ENCODE peak calls at places on chromosomes 2 and 18, in five cellular contexts. One of them, this sample, is unnamed. For H3K4me1, the result is how much of the 10 kb centered on the place peaks cover.

GRCh38 chr2:105104208-105104731 is 66.4 kb downstream of the MRPS9 start:
- DNase-seq in neural progenitor cell: no peak
- DNase-seq in tibial nerve: no peak
- DNase-seq in HCT116: no peak
- DNase-seq in suprapubic skin: no peak
- DNase-seq in this sample: no peak

GRCh38 chr18:49081511-49082146 is 130.9 kb upstream of the SMAD7 start:
- DNase-seq in HCT116: no peak
- DNase-seq in neural progenitor cell: no peak
- DNase-seq in tibial nerve: no peak
- DNase-seq in suprapubic skin: no peak
- DNase-seq in this sample: no peak

GRCh38 chr18:2431836-2432235 is 139.5 kb downstream of the METTL4 start:
- DNase-seq in neural progenitor cell: no peak
- DNase-seq in tibial nerve: no peak
- DNase-seq in HCT116: no peak
- DNase-seq in suprapubic skin: no peak
- DNase-seq in this sample: no peak

GRCh38 chr18:59899298-59900221 is at the start of gene PMAIP1:
- DNase-seq in suprapubic skin: peak
- DNase-seq in tibial nerve: peak
- DNase-seq in neural progenitor cell: peak
- DNase-seq in HCT116: peak
- DNase-seq in this sample: no peak

GRCh38 chr18:23422751-23423418 is 30.2 kb upstream of the RIOK3 start:
- DNase-seq in neural progenitor cell: no peak
- DNase-seq in tibial nerve: no peak
- DNase-seq in HCT116: peak
- DNase-seq in suprapubic skin: no peak
- DNase-seq in this sample: no peak

GRCh38 chr18:32730620-32731021 is 42.2 kb downstream of the KLHL14 start:
- DNase-seq in tibial nerve: no peak
- DNase-seq in suprapubic skin: no peak
- DNase-seq in neural progenitor cell: no peak
- DNase-seq in HCT116: no peak
- DNase-seq in this sample: no peak

GRCh38 chr18:33702625-33703024 is 124.6 kb downstream of the ASXL3 start:
- DNase-seq in neural progenitor cell: no peak
- DNase-seq in suprapubic skin: no peak
- DNase-seq in HCT116: no peak
- DNase-seq in tibial nerve: no peak
- DNase-seq in this sample: no peak

GRCh38 chr2:156959481-156959880 is 298.0 kb upstream of the GALNT5 start:
- DNase-seq in neural progenitor cell: no peak
- DNase-seq in HCT116: no peak
- DNase-seq in tibial nerve: no peak
- DNase-seq in suprapubic skin: no peak
- DNase-seq in this sample: no peak

GRCh38 chr18:55144226-55144625 is 185.0 kb upstream of the CCDC68 start:
- DNase-seq in HCT116: no peak
- DNase-seq in suprapubic skin: no peak
- DNase-seq in neural progenitor cell: no peak
- DNase-seq in tibial nerve: no peak
- DNase-seq in this sample: no peak

GRCh38 chr2:23425886-23426283 is 40.9 kb downstream of the KLHL29 start:
- DNase-seq in neural progenitor cell: no peak
- DNase-seq in HCT116: no peak
- DNase-seq in suprapubic skin: no peak
- DNase-seq in tibial nerve: no peak
- DNase-seq in this sample: no peak

GRCh38 chr18:50096766-50097435 is 98.0 kb downstream of the MYO5B start:
- DNase-seq in tibial nerve: no peak
- DNase-seq in suprapubic skin: no peak
- DNase-seq in neural progenitor cell: no peak
- DNase-seq in HCT116: no peak
- DNase-seq in this sample: no peak

GRCh38 chr2:45458909-45459563 is 152.0 kb downstream of the SRBD1 start:
- DNase-seq in tibial nerve: peak
- DNase-seq in suprapubic skin: no peak
- DNase-seq in neural progenitor cell: no peak
- DNase-seq in HCT116: peak
- DNase-seq in this sample: no peak

GRCh38 chr2:129092871-129093385 is 774.3 kb upstream of the HS6ST1 start:
- DNase-seq in HCT116: no peak
- DNase-seq in suprapubic skin: no peak
- DNase-seq in tibial nerve: no peak
- DNase-seq in neural progenitor cell: no peak
- DNase-seq in this sample: no peak

GRCh38 chr2:222730346-222731065 is 59.0 kb downstream of the MOGAT1 start:
- DNase-seq in suprapubic skin: no peak
- DNase-seq in HCT116: no peak
- DNase-seq in neural progenitor cell: no peak
- DNase-seq in tibial nerve: no peak
- DNase-seq in this sample: no peak

GRCh38 chr2:111534816-111535803 is 348.9 kb downstream of the ANAPC1 start:
- DNase-seq in suprapubic skin: no peak
- DNase-seq in neural progenitor cell: peak
- DNase-seq in HCT116: no peak
- DNase-seq in tibial nerve: no peak
- DNase-seq in this sample: no peak

GRCh38 chr2:42136832-42137821 is 32.0 kb upstream of the EML4 start:
- DNase-seq in tibial nerve: no peak
- DNase-seq in HCT116: no peak
- DNase-seq in neural progenitor cell: no peak
- DNase-seq in suprapubic skin: no peak
- DNase-seq in this sample: no peak
- H3K4me1 ChIP-seq in tibial nerve: under half
- H3K4me1 ChIP-seq in HCT116: under half
- H3K4me1 ChIP-seq in neural progenitor cell: under half
- H3K4me1 ChIP-seq in suprapubic skin: half or more
- H3K4me1 ChIP-seq in this sample: half or more

GRCh38 chr2:233387225-233387624 is 32.9 kb downstream of the DGKD start:
- DNase-seq in tibial nerve: no peak
- DNase-seq in suprapubic skin: peak
- DNase-seq in neural progenitor cell: no peak
- DNase-seq in HCT116: no peak
- DNase-seq in this sample: no peak
- H3K27ac ChIP-seq in tibial nerve: no peak
- H3K27ac ChIP-seq in suprapubic skin: peak
- H3K27ac ChIP-seq in neural progenitor cell: no peak
- H3K27ac ChIP-seq in HCT116: no peak
- H3K27ac ChIP-seq in this sample: peak

GRCh38 chr18:42513416-42513815 is 558.4 kb downstream of the PIK3C3 start:
- DNase-seq in HCT116: no peak
- DNase-seq in suprapubic skin: no peak
- DNase-seq in neural progenitor cell: no peak
- DNase-seq in tibial nerve: no peak
- DNase-seq in this sample: no peak
- H3K4me1 ChIP-seq in HCT116: under half
- H3K4me1 ChIP-seq in suprapubic skin: under half
- H3K4me1 ChIP-seq in neural progenitor cell: under half
- H3K4me1 ChIP-seq in tibial nerve: under half
- H3K4me1 ChIP-seq in this sample: under half

DNA sequence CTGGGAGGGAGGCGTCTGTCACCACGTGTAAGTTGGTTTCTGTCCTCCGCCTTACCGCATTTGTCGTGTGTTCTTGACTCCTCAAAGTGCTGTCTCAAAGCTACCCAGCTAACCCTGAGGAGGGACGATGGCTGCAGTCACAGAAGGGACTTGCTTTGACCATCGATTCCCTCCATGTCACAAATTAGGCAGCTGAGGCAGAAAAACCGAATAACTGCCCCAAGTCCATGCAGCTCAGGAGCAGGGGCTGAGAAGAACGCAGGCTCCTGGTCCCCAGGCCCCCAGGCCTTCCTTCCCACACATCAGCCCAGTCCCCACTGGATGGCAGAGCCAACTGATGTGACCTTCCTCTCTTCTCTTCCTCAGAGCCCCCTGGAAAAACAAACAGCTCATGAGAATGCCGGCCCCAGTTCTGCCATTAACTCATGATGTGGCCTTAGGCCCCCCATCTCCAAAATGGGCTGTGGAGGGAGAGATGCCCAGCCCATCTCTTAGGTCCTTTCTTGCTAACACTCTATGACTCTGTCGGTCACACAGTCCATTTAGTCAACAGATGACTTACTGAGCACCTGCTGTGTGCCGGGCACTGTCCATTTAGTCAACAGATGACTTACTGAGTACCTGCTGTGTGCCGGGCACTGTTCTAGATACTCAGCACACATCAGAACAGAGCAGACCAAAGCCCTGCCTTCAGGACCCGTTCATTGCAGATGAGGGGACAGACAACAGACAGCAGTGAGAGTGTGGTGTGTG is 19.6 kb downstream of the MTERF4 start:
- DNase-seq in HCT116: no peak
- DNase-seq in tibial nerve: no peak
- DNase-seq in suprapubic skin: no peak
- DNase-seq in neural progenitor cell: no peak
- DNase-seq in this sample: peak
- H3K27ac ChIP-seq in HCT116: no peak
- H3K27ac ChIP-seq in tibial nerve: no peak
- H3K27ac ChIP-seq in suprapubic skin: no peak
- H3K27ac ChIP-seq in neural progenitor cell: no peak
- H3K27ac ChIP-seq in this sample: no peak

GRCh38 chr2:109721626-109722025 is 72.5 kb upstream of the RGPD5 start:
- DNase-seq in HCT116: no peak
- DNase-seq in suprapubic skin: peak
- DNase-seq in neural progenitor cell: no peak
- DNase-seq in tibial nerve: no peak
- DNase-seq in this sample: no peak

GRCh38 chr2:109719871-109720270 is 74.2 kb upstream of the RGPD5 start:
- DNase-seq in HCT116: no peak
- DNase-seq in suprapubic skin: peak
- DNase-seq in neural progenitor cell: no peak
- DNase-seq in tibial nerve: no peak
- DNase-seq in this sample: peak

GRCh38 chr2:109721117-109721504 is 73.0 kb upstream of the RGPD5 start:
- DNase-seq in suprapubic skin: peak
- DNase-seq in neural progenitor cell: no peak
- DNase-seq in tibial nerve: no peak
- DNase-seq in HCT116: no peak
- DNase-seq in this sample: peak

GRCh38 chr2:109720379-109721116 is 73.6 kb upstream of the RGPD5 start:
- DNase-seq in HCT116: no peak
- DNase-seq in tibial nerve: no peak
- DNase-seq in suprapubic skin: peak
- DNase-seq in neural progenitor cell: no peak
- DNase-seq in this sample: peak

GRCh38 chr2:109722026-109722425 is 72.1 kb upstream of the RGPD5 start:
- DNase-seq in suprapubic skin: peak
- DNase-seq in neural progenitor cell: no peak
- DNase-seq in HCT116: no peak
- DNase-seq in tibial nerve: no peak
- DNase-seq in this sample: peak
- H3K4me1 ChIP-seq in suprapubic skin: under half
- H3K4me1 ChIP-seq in neural progenitor cell: under half
- H3K4me1 ChIP-seq in HCT116: under half
- H3K4me1 ChIP-seq in tibial nerve: under half
- H3K4me1 ChIP-seq in this sample: under half

GRCh38 chr2:145140658-145141057 is 620.7 kb upstream of the ZEB2 start:
- DNase-seq in neural progenitor cell: no peak
- DNase-seq in tibial nerve: no peak
- DNase-seq in HCT116: no peak
- DNase-seq in suprapubic skin: no peak
- DNase-seq in this sample: no peak
- H3K27ac ChIP-seq in neural progenitor cell: no peak
- H3K27ac ChIP-seq in tibial nerve: no peak
- H3K27ac ChIP-seq in HCT116: no peak
- H3K27ac ChIP-seq in suprapubic skin: no peak
- H3K27ac ChIP-seq in this sample: no peak

This sample was measured in vagina.